ENCODE peak calls at places on chromosomes 3 and 15, in nine cellular contexts. I is A549, M is uterus, T is neural crest cell, Y is kidney glomerular epithelial cell, F is KG1, X is breast epithelium, U is midbrain, A is HT-29. R is an unnamed sample.

GRCh38 chr15:95520511-95520910 is 810.0 kb upstream of the NR2F2 start:
- DNase-seq in F (no peak), I (no peak), A (no peak), M (no peak), X (no peak), Y (no peak), U (no peak), T (no peak), R (no peak)

GRCh38 chr3:21894459-21895083 is 143.6 kb upstream of the ZNF385D start:
- DNase-seq in I (peak), M (no peak), X (no peak), U (peak), F (no peak), Y (peak), A (peak), T (peak), R (no peak)

GRCh38 chr3:82461049-82461889 is 699.8 kb upstream of the GBE1 start:
- DNase-seq in F (no peak), X (no peak), I (no peak), Y (no peak), T (no peak), M (no peak), A (no peak), U (no peak), R (no peak)

GRCh38 chr15:68187559-68187958 is 17.6 kb downstream of the CALML4 start:
- DNase-seq in F (no peak), A (peak), T (no peak), X (peak), I (no peak), Y (no peak), U (peak), M (peak), R (no peak)

GRCh38 chr3:126480864-126481263 is 5.2 kb upstream of the ZXDC start:
- DNase-seq in A (no peak), I (no peak), F (no peak), Y (no peak), U (peak), X (no peak), M (peak), T (no peak), R (no peak)

GRCh38 chr3:187243933-187244564 is 46.8 kb downstream of the RTP1 start:
- DNase-seq in T (no peak), F (no peak), U (no peak), X (no peak), M (no peak), A (no peak), Y (no peak), I (no peak), R (no peak)

GRCh38 chr3:65958216-65958615 is 80.5 kb downstream of the MAGI1 start:
- DNase-seq in I (no peak), X (no peak), M (no peak), U (no peak), Y (no peak), F (no peak), T (no peak), A (no peak), R (no peak)

GRCh38 chr3:15122398-15122797 is 23.4 kb upstream of the RBSN start:
- DNase-seq in U (no peak), F (no peak), T (no peak), X (no peak), I (no peak), M (no peak), Y (no peak), A (no peak), R (no peak)

GRCh38 chr3:15728766-15729165 is 69.0 kb downstream of the ANKRD28 start:
- DNase-seq in M (no peak), U (no peak), T (no peak), F (no peak), A (no peak), I (no peak), Y (peak), X (no peak), R (no peak)

GRCh38 chr3:46910166-46910760 is 32.7 kb downstream of the PTH1R start:
- DNase-seq in Y (no peak), T (no peak), X (no peak), F (no peak), M (peak), U (no peak), A (no peak), I (no peak), R (no peak)

GRCh38 chr3:10226293-10226692 is 22.0 kb upstream of the TATDN2 start:
- DNase-seq in T (no peak), X (no peak), Y (no peak), U (no peak), I (no peak), A (no peak), M (no peak), F (no peak), R (no peak)

GRCh38 chr3:133211449-133211848 is 173.3 kb downstream of the TMEM108 start:
- DNase-seq in X (no peak), T (no peak), I (no peak), M (no peak), A (no peak), F (peak), U (no peak), Y (no peak), R (no peak)

GRCh38 chr15:88992912-88993376 is 79.8 kb upstream of the MFGE8 start:
- DNase-seq in Y (no peak), X (no peak), T (no peak), U (no peak), I (no peak), F (no peak), M (no peak), A (no peak), R (no peak)

GRCh38 chr3:37453393-37454391 is 279.3 kb upstream of the LRRFIP2 start:
- DNase-seq in I (no peak), F (no peak), A (no peak), M (peak), X (peak), U (peak), Y (no peak), T (peak), R (no peak)

GRCh38 chr15:77507911-77508310 is 87.2 kb downstream of the HMG20A start:
- DNase-seq in F (no peak), M (no peak), A (peak), X (peak), T (no peak), Y (no peak), I (no peak), U (peak), R (peak)

GRCh38 chr3:115651599-115651998 is 28.3 kb downstream of the GAP43 start:
- DNase-seq in M (no peak), T (no peak), Y (no peak), U (no peak), F (no peak), A (no peak), I (no peak), X (no peak), R (no peak)

GRCh38 chr3:45995370-45996192 is at the start of gene FYCO1:
- DNase-seq in X (peak), Y (peak), M (peak), U (peak), T (peak), F (peak), I (peak), A (peak), R (peak)

GRCh38 chr15:52493968-52494367 is 34.7 kb downstream of the MYO5A start:
- DNase-seq in A (no peak), T (no peak), U (no peak), F (no peak), M (no peak), I (no peak), Y (no peak), X (no peak), R (no peak)

GRCh38 chr3:16415911-16416310 is 97.6 kb downstream of the RFTN1 start:
- DNase-seq in A (no peak), U (no peak), F (no peak), Y (peak), X (no peak), T (no peak), I (no peak), M (no peak), R (no peak)

GRCh38 chr3:152524198-152525140 is 255.7 kb downstream of the MBNL1 start:
- DNase-seq in F (peak), Y (peak), X (no peak), T (peak), U (peak), M (no peak), I (peak), A (peak), R (peak)

GRCh38 chr3:136105044-136105443 is 91.1 kb downstream of the MSL2 start:
- DNase-seq in U (no peak), A (no peak), X (no peak), I (no peak), M (no peak), F (no peak), T (no peak), Y (no peak), R (no peak)